ENCODE peak calls at places on chromosomes 6 and 20, in five cellular contexts. X is upper lobe of left lung, E is HepG2, Y is GM12878, D is K562. R is an unnamed sample.

GRCh38 chr6:1603708-1604346 is 5.9 kb upstream of the FOXC1 start:
- ATAC-seq in X (no peak), E (peak; percentile 40), Y (peak; percentile 10), D (peak; percentile 38), R (peak; percentile 13)

GRCh38 chr20:62707981-62708521 is 585 bp upstream of the NTSR1 start:
- ATAC-seq in X (no peak), E (peak; percentile 71), Y (peak; percentile 68), D (peak; percentile 43), R (no peak)

GRCh38 chr20:18904624-18905023 is 91.0 kb downstream of the SCP2D1 start:
- ATAC-seq in X (no peak), E (peak; percentile 59), Y (peak; percentile 42), D (no peak), R (no peak)

GRCh38 chr20:46905364-46906125 is 10.9 kb downstream of the EYA2 start:
- ATAC-seq in X (no peak), E (no peak), Y (no peak), D (no peak), R (peak; percentile 70)

GRCh38 chr6:44021628-44022295 is 105.5 kb downstream of the MRPL14 start:
- ATAC-seq in X (peak; percentile 23), E (no peak), Y (no peak), D (peak; percentile 46), R (peak; percentile 57)

GRCh38 chr6:105432797-105433196 is 29.9 kb upstream of the PREP start:
- ATAC-seq in X (no peak), E (no peak), Y (no peak), D (no peak), R (no peak)

GRCh38 chr6:50825375-50826036 is 6.8 kb downstream of the TFAP2B start:
- ATAC-seq in X (no peak), E (no peak), Y (no peak), D (peak; percentile 88), R (no peak)

GRCh38 chr6:1461207-1461606 is 71.8 kb downstream of the FOXF2 start:
- ATAC-seq in X (peak; percentile 57), E (no peak), Y (peak; percentile 92), D (no peak), R (no peak)

GRCh38 chr6:163354085-163354484 is 60.4 kb upstream of the QKI start:
- ATAC-seq in X (peak; percentile 56), E (no peak), Y (no peak), D (peak; percentile 9), R (peak; percentile 42)

GRCh38 chr20:1469925-1470571 is 3.4 kb upstream of the NSFL1C start:
- ATAC-seq in X (peak; percentile 69), E (peak; percentile 72), Y (peak; percentile 84), D (peak; percentile 54), R (peak; percentile 20)

GRCh38 chr6:8642131-8642530 is 206.8 kb upstream of the SLC35B3 start:
- ATAC-seq in X (no peak), E (no peak), Y (no peak), D (no peak), R (no peak)

GRCh38 chr20:25081065-25081729 is 744 bp downstream of the VSX1 start:
- ATAC-seq in X (no peak), E (peak; percentile 7), Y (no peak), D (peak; percentile 54), R (no peak)

GRCh38 chr6:3086282-3086946 is 18.1 kb downstream of the RIPK1 start:
- ATAC-seq in X (no peak), E (no peak), Y (no peak), D (no peak), R (no peak)

GRCh38 chr6:3094815-3095214 is 23.7 kb upstream of the BPHL start:
- ATAC-seq in X (no peak), E (no peak), Y (no peak), D (no peak), R (no peak)

GRCh38 chr6:3088853-3089445 is 20.7 kb downstream of the RIPK1 start:
- ATAC-seq in X (no peak), E (no peak), Y (no peak), D (no peak), R (no peak)

GRCh38 chr6:3088446-3088845 is 20.2 kb downstream of the RIPK1 start:
- ATAC-seq in X (no peak), E (no peak), Y (no peak), D (no peak), R (peak; percentile 85)

DNA sequence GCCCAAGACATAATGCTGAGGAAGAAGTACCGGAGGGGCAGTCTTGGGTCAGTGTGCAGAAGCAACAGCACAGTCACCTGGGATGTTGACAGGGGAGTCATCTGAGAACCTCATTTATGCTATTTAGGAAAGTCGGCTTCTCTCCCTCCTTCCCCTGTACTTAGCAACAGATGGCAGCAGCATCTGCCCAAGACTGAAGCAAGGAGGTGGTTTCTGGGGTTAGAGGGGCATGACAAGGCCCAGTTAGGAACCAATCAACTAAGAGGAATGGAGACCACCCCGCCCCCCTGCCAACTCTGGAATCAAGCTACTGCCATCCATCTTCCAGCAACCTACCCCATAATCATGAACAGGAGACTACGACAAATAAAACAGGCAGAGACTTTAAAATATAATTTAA is 21.7 kb downstream of the RIPK1 start:
- ATAC-seq in X (no peak), E (no peak), Y (no peak), D (no peak), R (no peak)
- TF ChIP-seq POLR2A in X (no peak), E (no peak), Y (no peak), D (no peak), R (no peak)

DNA sequence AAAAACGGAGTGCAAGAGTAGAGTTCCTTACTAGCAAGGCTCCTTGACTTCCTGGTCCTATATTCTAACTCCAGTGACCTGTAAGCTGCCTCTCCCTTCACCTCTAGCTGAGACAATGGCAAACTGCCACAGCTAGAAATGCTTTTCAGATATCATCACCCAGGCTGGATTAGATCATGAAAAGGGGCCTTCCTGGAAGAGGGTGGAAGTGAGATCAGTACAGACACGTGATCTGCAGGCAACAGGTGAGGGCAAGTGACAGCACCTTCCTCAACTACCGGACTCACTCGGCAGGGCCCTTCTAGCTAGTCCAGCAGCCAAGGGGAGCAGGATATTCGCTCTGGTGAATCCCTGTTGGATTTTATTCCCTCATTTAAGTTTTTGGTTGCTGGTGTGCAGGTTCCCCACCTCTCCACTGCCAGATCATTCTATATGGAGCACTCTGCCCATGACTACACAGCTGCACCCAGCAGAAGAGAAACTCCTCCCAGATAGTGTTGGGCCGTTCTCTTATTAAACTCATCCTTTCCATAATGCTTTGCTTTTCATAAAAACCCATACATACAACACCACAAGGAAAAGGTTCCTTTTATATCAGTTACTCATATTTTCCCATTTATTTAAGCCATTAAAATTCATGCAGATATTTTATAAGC is 26.4 kb upstream of the FAM83C start:
- ATAC-seq in X (peak; percentile 42), E (no peak), Y (no peak), D (peak; percentile 28), R (no peak)
- TF ChIP-seq EP300 in X (no peak), E (peak; percentile 23), Y (no peak), D (no peak), R (no peak)

GRCh38 chr20:60056345-60057122 is 98.3 kb downstream of the CDH26 start:
- ATAC-seq in X (no peak), E (no peak), Y (no peak), D (no peak), R (no peak)
- TF ChIP-seq POLR2AphosphoS5 in X (no peak), E (no peak), Y (no peak), D (no peak), R (no peak)

GRCh38 chr6:10528170-10528981 is 7.2 kb downstream of the GCNT2 start:
- ATAC-seq in X (peak; percentile 90), E (peak; percentile 92), Y (peak; percentile 66), D (peak; percentile 46), R (peak; percentile 49)
- TF ChIP-seq POLR2A in X (no peak), E (peak; percentile 96), Y (peak; percentile 65), D (no peak), R (no peak)

GRCh38 chr6:63347599-63347998 is 27.8 kb upstream of the LGSN start:
- ATAC-seq in X (no peak), E (no peak), Y (peak; percentile 25), D (no peak), R (no peak)
- TF ChIP-seq EP300 in X (no peak), E (no peak), Y (no peak), D (no peak), R (no peak)

GRCh38 chr6:15327271-15327670 is 81.4 kb downstream of the JARID2 start:
- ATAC-seq in X (peak; percentile 62), E (no peak), Y (peak; percentile 66), D (peak; percentile 88), R (no peak)
- TF ChIP-seq POLR2AphosphoS5 in X (no peak), E (no peak), Y (no peak), D (peak; percentile 13), R (no peak)